ENCODE peak calls at places on chromosome 7, in five cellular contexts. U, L, B, Y and G are unnamed samples.

GRCh38 chr7:16502303-16502702 is 24.3 kb upstream of the LRRC72 start:
- DNase-seq in U (no peak), L (no peak), B (no peak), Y (no peak), G (no peak)

GRCh38 chr7:123004931-123005330 is 9.4 kb upstream of the TAS2R16 start:
- DNase-seq in U (peak; percentile 3), L (peak; percentile 21), B (no peak), Y (no peak), G (no peak)

GRCh38 chr7:74203157-74203556 is 6.6 kb upstream of the LAT2 start:
- DNase-seq in U (peak; percentile 72), L (peak; percentile 63), B (peak; percentile 67), Y (no peak), G (no peak)

GRCh38 chr7:86913709-86914108 is 145.7 kb downstream of the ELAPOR2 start:
- DNase-seq in U (peak; percentile 93), L (no peak), B (no peak), Y (no peak), G (no peak)

GRCh38 chr7:120591-120991 is 71.8 kb upstream of the FAM20C start:
- DNase-seq in U (no peak), L (no peak), B (no peak), Y (no peak), G (no peak)

GRCh38 chr7:23955600-23956149 is 245.7 kb downstream of the STK31 start:
- DNase-seq in U (no peak), L (no peak), B (no peak), Y (no peak), G (no peak)

GRCh38 chr7:116950889-116951351 is 2.4 kb upstream of the ST7 start:
- DNase-seq in U (no peak), L (no peak), B (no peak), Y (no peak), G (no peak)

GRCh38 chr7:141563956-141564623 is 12.9 kb downstream of the AGK start:
- DNase-seq in U (no peak), L (no peak), B (peak; percentile 9), Y (no peak), G (no peak)

GRCh38 chr7:151143261-151144015 is 24.1 kb downstream of the GBX1 start:
- DNase-seq in U (peak; percentile 6), L (no peak), B (no peak), Y (no peak), G (no peak)

GRCh38 chr7:34875481-34875880 is 161.8 kb downstream of the DPY19L1 start:
- DNase-seq in U (no peak), L (no peak), B (no peak), Y (no peak), G (no peak)

GRCh38 chr7:127322351-127322750 is 69.6 kb upstream of the GRM8 start:
- DNase-seq in U (no peak), L (no peak), B (no peak), Y (no peak), G (no peak)

GRCh38 chr7:87505122-87505521 is 29.6 kb upstream of the ABCB4 start:
- DNase-seq in U (no peak), L (no peak), B (peak; percentile 13), Y (no peak), G (no peak)

GRCh38 chr7:11548532-11548931 is 283.5 kb downstream of the THSD7A start:
- DNase-seq in U (no peak), L (peak; percentile 45), B (peak; percentile 25), Y (no peak), G (no peak)

GRCh38 chr7:112199035-112199655 is 7.1 kb downstream of the DOCK4 start:
- DNase-seq in U (peak; percentile 20), L (peak; percentile 65), B (peak; percentile 70), Y (no peak), G (no peak)

GRCh38 chr7:110522061-110522750 is 568.7 kb upstream of the LRRN3 start:
- DNase-seq in U (no peak), L (no peak), B (no peak), Y (no peak), G (no peak)

GRCh38 chr7:28433604-28434254 is 21.4 kb downstream of the CREB5 start:
- DNase-seq in U (no peak), L (peak; percentile 59), B (peak; percentile 16), Y (no peak), G (no peak)

GRCh38 chr7:120735791-120736190 is 122.2 kb downstream of the TSPAN12 start:
- DNase-seq in U (no peak), L (peak; percentile 57), B (no peak), Y (no peak), G (no peak)

GRCh38 chr7:27846388-27846787 is 106.4 kb downstream of the TAX1BP1 start:
- DNase-seq in U (no peak), L (no peak), B (no peak), Y (no peak), G (no peak)

GRCh38 chr7:92133737-92134270 is 473 bp downstream of the CYP51A1 start:
- DNase-seq in U (peak; percentile 38), L (peak; percentile 67), B (peak; percentile 41), Y (peak; percentile 38), G (peak; percentile 71)

GRCh38 chr7:108815815-108816214 is 246.1 kb downstream of the DNAJB9 start:
- DNase-seq in U (no peak), L (no peak), B (no peak), Y (no peak), G (no peak)

GRCh38 chr7:98617051-98617959 is at the start of gene NPTX2:
- DNase-seq in U (peak; percentile 6), L (peak; percentile 47), B (no peak), Y (no peak), G (no peak)

GRCh38 chr7:26083113-26083512 is 68.9 kb upstream of the NFE2L3 start:
- DNase-seq in U (no peak), L (no peak), B (peak; percentile 88), Y (no peak), G (no peak)

GRCh38 chr7:157514746-157515145 is 177.9 kb downstream of the DNAJB6 start:
- DNase-seq in U (no peak), L (no peak), B (no peak), Y (no peak), G (peak; percentile 5)

GRCh38 chr7:81260152-81260551 is 341.3 kb upstream of the SEMA3C start:
- DNase-seq in U (no peak), L (peak; percentile 16), B (peak; percentile 10), Y (no peak), G (no peak)

GRCh38 chr7:153628825-153629224 is 423.4 kb upstream of the DPP6 start:
- DNase-seq in U (no peak), L (no peak), B (no peak), Y (no peak), G (no peak)

GRCh38 chr7:99707096-99707495 is 27.3 kb upstream of the CYP3A5 start:
- DNase-seq in U (peak; percentile 3), L (peak; percentile 24), B (no peak), Y (no peak), G (no peak)

GRCh38 chr7:36154255-36155212 is 1.5 kb downstream of the EEPD1 start:
- DNase-seq in U (no peak), L (no peak), B (peak; percentile 25), Y (no peak), G (no peak)

GRCh38 chr7:92698237-92698841 is 108.1 kb upstream of the FAM133B start:
- DNase-seq in U (peak; percentile 96), L (peak; percentile 95), B (no peak), Y (no peak), G (no peak)

GRCh38 chr7:104862719-104863118 is 151.3 kb upstream of the KMT2E start:
- DNase-seq in U (no peak), L (peak; percentile 10), B (peak; percentile 30), Y (no peak), G (no peak)

GRCh38 chr7:87797798-87798403 is 78.3 kb downstream of the SLC25A40 start:
- DNase-seq in U (peak; percentile 48), L (peak; percentile 75), B (peak; percentile 68), Y (no peak), G (no peak)

GRCh38 chr7:79612903-79613302 is 159.4 kb upstream of the MAGI2 start:
- DNase-seq in U (no peak), L (no peak), B (no peak), Y (no peak), G (no peak)

GRCh38 chr7:17139081-17139480 is 159.4 kb upstream of the AHR start:
- DNase-seq in U (no peak), L (no peak), B (peak; percentile 56), Y (no peak), G (no peak)

GRCh38 chr7:3922175-3922635 is 621.2 kb downstream of the SDK1 start:
- DNase-seq in U (peak; percentile 62), L (peak; percentile 98), B (peak; percentile 85), Y (no peak), G (no peak)

GRCh38 chr7:155233703-155234492 is 63.8 kb upstream of the INSIG1 start:
- DNase-seq in U (peak; percentile 36), L (no peak), B (no peak), Y (no peak), G (no peak)

GRCh38 chr7:49396194-49396593 is 377.2 kb upstream of the VWC2 start:
- DNase-seq in U (no peak), L (no peak), B (peak; percentile 82), Y (no peak), G (no peak)

GRCh38 chr7:134327896-134328295 is 11.2 kb upstream of the SLC35B4 start:
- DNase-seq in U (peak; percentile 52), L (peak; percentile 47), B (peak; percentile 65), Y (peak; percentile 37), G (no peak)
- TF ChIP-seq CTCF in U (peak; percentile 62), L (peak; percentile 49), B (peak; percentile 71), Y (peak; percentile 55), G (peak; percentile 31)

DNA sequence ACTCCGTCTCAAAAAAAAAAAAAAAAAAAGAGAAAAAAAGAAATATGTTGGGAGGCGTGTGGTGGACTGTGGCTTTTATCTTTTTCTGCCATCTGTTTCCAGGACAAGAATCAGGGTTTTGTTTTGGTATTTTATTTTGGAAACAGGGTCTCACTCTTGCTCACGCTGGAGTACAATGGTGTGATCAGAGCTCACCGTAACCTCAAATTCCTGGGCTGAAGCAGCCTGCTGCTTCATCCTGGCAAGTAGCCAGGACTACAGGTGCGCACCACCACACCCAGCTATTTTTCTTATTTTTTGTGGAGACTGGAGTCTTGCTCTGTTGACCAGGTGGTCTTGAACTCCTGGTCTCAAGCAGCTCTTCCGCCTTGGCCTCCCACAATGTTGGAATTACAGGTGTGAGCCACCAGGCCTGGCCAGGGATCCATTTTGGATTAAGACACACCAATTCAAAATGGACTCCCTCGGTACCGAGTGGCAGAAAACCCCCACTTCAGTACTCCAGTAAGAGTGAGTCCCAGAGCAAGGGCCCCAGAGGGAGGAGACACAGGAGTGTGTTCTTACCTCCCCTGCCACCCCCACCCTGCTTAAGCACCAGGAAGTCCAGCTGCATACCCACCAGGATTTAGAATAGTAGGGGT is 6.7 kb downstream of the MTURN start:
- DNase-seq in U (no peak), L (no peak), B (no peak), Y (no peak), G (no peak)
- TF ChIP-seq CTCF in U (no peak), L (no peak), B (no peak), Y (no peak), G (no peak)

GRCh38 chr7:1484569-1484968 is 19.6 kb downstream of the INTS1 start:
- DNase-seq in U (no peak), L (no peak), B (no peak), Y (no peak), G (no peak)
- TF ChIP-seq CTCF in U (no peak), L (no peak), B (no peak), Y (no peak), G (no peak)

DNA sequence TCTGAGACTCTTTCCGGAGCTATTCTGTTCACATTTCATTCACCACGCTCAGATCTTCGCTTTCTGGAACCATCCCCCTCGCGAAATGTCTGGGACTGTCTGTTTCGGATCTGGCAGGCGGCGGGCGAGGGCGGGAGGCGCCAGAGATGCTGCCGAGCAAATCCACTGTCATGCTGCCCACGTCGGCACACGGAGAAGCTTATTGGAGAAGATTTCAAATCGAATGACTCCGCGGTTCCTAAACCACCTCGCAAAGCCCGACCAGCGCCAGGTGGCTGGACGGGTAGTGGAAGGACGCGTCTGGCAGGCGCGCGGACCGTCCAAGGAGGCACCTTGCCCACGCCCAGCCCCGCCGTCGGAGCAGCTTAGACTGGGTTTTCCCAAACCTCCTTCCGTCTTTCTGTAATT is 1.6 kb upstream of the OSBPL3 start:
- DNase-seq in U (peak; percentile 77), L (peak; percentile 47), B (peak; percentile 58), Y (peak; percentile 29), G (peak; percentile 41)
- TF ChIP-seq CTCF in U (peak; percentile 6), L (no peak), B (no peak), Y (no peak), G (no peak)